ENCODE peak calls at places on chromosome 15, in seven cellular contexts. R, U, S, X, O, N and M are unnamed samples.

GRCh38 chr15:31024979-31025378 is 33.6 kb upstream of the MTMR10 start:
- DNase-seq in S (no peak), N (no peak), R (no peak), O (no peak), U (no peak), X (peak; percentile 60), M (no peak)

GRCh38 chr15:85706779-85707518 is 87.8 kb downstream of the KLHL25 start:
- DNase-seq in R (no peak), U (no peak), S (peak; percentile 62), O (no peak), N (no peak), X (no peak), M (no peak)

GRCh38 chr15:66644815-66645345 is 57.2 kb upstream of the SMAD6 start:
- DNase-seq in U (no peak), S (no peak), O (no peak), X (peak; percentile 63), N (no peak), R (no peak), M (no peak)

GRCh38 chr15:78315686-78316085 is 16.3 kb upstream of the SKIC8 start:
- DNase-seq in X (peak; percentile 26), U (no peak), S (no peak), N (no peak), R (no peak), O (no peak), M (no peak)

GRCh38 chr15:65311760-65312159 is 7.3 kb downstream of the RNU5B-1 start:
- DNase-seq in O (no peak), N (no peak), R (no peak), X (no peak), U (no peak), S (no peak), M (no peak)

GRCh38 chr15:90212221-90213079 is 11.3 kb downstream of the SEMA4B start:
- DNase-seq in N (no peak), U (no peak), S (no peak), X (peak; percentile 27), O (no peak), R (no peak), M (no peak)

GRCh38 chr15:52558196-52558595 is 10.6 kb downstream of the ARPP19 start:
- DNase-seq in N (no peak), R (peak; percentile 28), X (peak; percentile 84), O (no peak), U (peak; percentile 69), S (peak; percentile 68), M (no peak)

GRCh38 chr15:47937834-47938233 is 183.0 kb upstream of the SLC24A5 start:
- DNase-seq in X (no peak), O (no peak), S (no peak), N (no peak), U (no peak), R (no peak), M (no peak)

GRCh38 chr15:24146251-24146650 is 459.1 kb upstream of the NDN start:
- DNase-seq in O (no peak), R (no peak), U (no peak), X (no peak), S (no peak), N (no peak), M (no peak)

GRCh38 chr15:96359772-96360498 is 29.4 kb downstream of the NR2F2 start:
- DNase-seq in S (no peak), O (no peak), R (no peak), X (peak; percentile 71), N (no peak), U (no peak), M (no peak)

GRCh38 chr15:100680726-100681125 is 78.3 kb downstream of the ASB7 start:
- DNase-seq in X (no peak), R (no peak), N (no peak), U (no peak), O (no peak), S (no peak), M (no peak)

GRCh38 chr15:42056934-42057743 is 36.3 kb upstream of the PLA2G4E start:
- DNase-seq in N (peak; percentile 54), R (peak; percentile 27), S (peak; percentile 69), X (peak; percentile 68), O (no peak), U (peak; percentile 88), M (peak; percentile 12)

GRCh38 chr15:56739964-56740640 is 6.8 kb upstream of the ZNF280D start:
- DNase-seq in R (no peak), U (no peak), X (no peak), O (no peak), S (no peak), N (no peak), M (no peak)

GRCh38 chr15:40063563-40064011 is 24.6 kb upstream of the SRP14 start:
- DNase-seq in U (peak; percentile 90), S (no peak), R (no peak), N (no peak), O (peak; percentile 84), X (peak; percentile 97), M (no peak)

GRCh38 chr15:71515375-71516186 is 294.8 kb upstream of the NR2E3 start:
- DNase-seq in R (no peak), S (no peak), X (peak; percentile 10), N (no peak), O (no peak), U (no peak), M (no peak)

GRCh38 chr15:76517910-76518309 is 181.3 kb downstream of the ISL2 start:
- DNase-seq in U (no peak), N (no peak), X (no peak), R (no peak), S (no peak), O (no peak), M (no peak)

GRCh38 chr15:42150246-42150970 is 6.0 kb downstream of the PLA2G4F start:
- DNase-seq in X (no peak), N (peak; percentile 11), U (no peak), O (no peak), S (no peak), R (no peak), M (no peak)

GRCh38 chr15:92109485-92109884 is 256.0 kb downstream of the SLCO3A1 start:
- DNase-seq in R (no peak), O (no peak), U (no peak), N (no peak), S (no peak), X (no peak), M (no peak)